ENCODE peak calls at places on chromosomes 11 and 22, in five cellular contexts. I, B, X, T and C are unnamed samples.

GRCh38 chr11:34345991-34346480 is 11.8 kb downstream of the ABTB2 start:
- DNase-seq in I (no peak), B (peak), X (no peak), T (no peak), C (no peak)

GRCh38 chr22:27108425-27109114 is 451.2 kb downstream of the MIAT start:
- DNase-seq in I (no peak), B (no peak), X (no peak), T (no peak), C (peak)

GRCh38 chr22:50302041-50302541 is 5.4 kb downstream of the PLXNB2 start:
- DNase-seq in I (no peak), B (peak), X (peak), T (no peak), C (no peak)

GRCh38 chr22:32800158-32800557 is 1.3 kb upstream of the TIMP3 start:
- DNase-seq in I (no peak), B (no peak), X (no peak), T (no peak), C (no peak)

GRCh38 chr22:26065847-26066246 is 103.4 kb upstream of the SEZ6L start:
- DNase-seq in I (no peak), B (no peak), X (no peak), T (no peak), C (peak)

GRCh38 chr22:50678651-50679521 is 6.3 kb downstream of the SHANK3 start:
- DNase-seq in I (no peak), B (no peak), X (no peak), T (no peak), C (no peak)

GRCh38 chr11:11000546-11001283 is 142.9 kb upstream of the ZBED5 start:
- DNase-seq in I (no peak), B (no peak), X (no peak), T (no peak), C (no peak)

GRCh38 chr11:1280116-1281035 is 29.1 kb downstream of the TOLLIP start:
- DNase-seq in I (no peak), B (no peak), X (no peak), T (no peak), C (no peak)

GRCh38 chr11:63443714-63444113 is 47.3 kb downstream of the PLAAT5 start:
- DNase-seq in I (no peak), B (no peak), X (no peak), T (no peak), C (no peak)

GRCh38 chr11:27688076-27688475 is 12.2 kb downstream of the BDNF start:
- DNase-seq in I (no peak), B (no peak), X (no peak), T (peak), C (peak)

GRCh38 chr22:25823276-25823675 is 81.3 kb downstream of the MYO18B start:
- DNase-seq in I (no peak), B (no peak), X (no peak), T (no peak), C (no peak)

GRCh38 chr11:74570266-74571061 is 21.9 kb upstream of the POLD3 start:
- DNase-seq in I (peak), B (peak), X (peak), T (peak), C (peak)

GRCh38 chr11:119359365-119360229 is 13.1 kb upstream of the MFRP start:
- DNase-seq in I (no peak), B (no peak), X (no peak), T (no peak), C (no peak)

GRCh38 chr22:46457502-46458488 is 79.6 kb downstream of the CELSR1 start:
- DNase-seq in I (no peak), B (peak), X (peak), T (no peak), C (peak)

GRCh38 chr11:27179334-27179733 is 138.7 kb downstream of the BBOX1 start:
- DNase-seq in I (no peak), B (no peak), X (no peak), T (no peak), C (no peak)

GRCh38 chr11:109073032-109073822 is 348.8 kb upstream of the C11orf87 start:
- DNase-seq in I (no peak), B (no peak), X (no peak), T (no peak), C (no peak)

GRCh38 chr11:129249351-129249750 is 57.2 kb upstream of the ARHGAP32 start:
- DNase-seq in I (no peak), B (peak), X (peak), T (no peak), C (no peak)

GRCh38 chr22:29914165-29914564 is 31.2 kb downstream of the MTMR3 start:
- DNase-seq in I (no peak), B (peak), X (peak), T (no peak), C (peak)

GRCh38 chr22:22811016-22812009 is 76.3 kb upstream of the IGLL5 start:
- DNase-seq in I (no peak), B (no peak), X (no peak), T (no peak), C (no peak)

GRCh38 chr11:5690216-5690615 is 626 bp downstream of the TRIM22 start:
- DNase-seq in I (no peak), B (peak), X (peak), T (no peak), C (peak)

GRCh38 chr11:20004856-20005255 is 155.4 kb downstream of the DBX1 start:
- DNase-seq in I (no peak), B (no peak), X (no peak), T (no peak), C (no peak)

GRCh38 chr22:27573280-27573711 is 228.3 kb downstream of the MN1 start:
- DNase-seq in I (peak), B (no peak), X (no peak), T (no peak), C (no peak)

GRCh38 chr22:22593964-22594656 is 35.0 kb upstream of the PRAME start:
- DNase-seq in I (peak), B (peak), X (peak), T (peak), C (peak)

GRCh38 chr22:46545041-46545796 is 7.8 kb upstream of the CELSR1 start:
- DNase-seq in I (no peak), B (peak), X (peak), T (no peak), C (no peak)

GRCh38 chr11:3822312-3822711 is 14.0 kb downstream of the PGAP2 start:
- DNase-seq in I (no peak), B (no peak), X (no peak), T (no peak), C (no peak)
- H2BK15ac ChIP-seq in I (no peak), B (no peak), X (no peak), T (no peak), C (no peak)

GRCh38 chr11:42244376-42244775 is 784.9 kb upstream of the LRRC4C start:
- DNase-seq in I (no peak), B (no peak), X (no peak), T (no peak), C (peak)
- H3K4me3 ChIP-seq in I (no peak), B (no peak), X (no peak), T (no peak), C (no peak)

DNA sequence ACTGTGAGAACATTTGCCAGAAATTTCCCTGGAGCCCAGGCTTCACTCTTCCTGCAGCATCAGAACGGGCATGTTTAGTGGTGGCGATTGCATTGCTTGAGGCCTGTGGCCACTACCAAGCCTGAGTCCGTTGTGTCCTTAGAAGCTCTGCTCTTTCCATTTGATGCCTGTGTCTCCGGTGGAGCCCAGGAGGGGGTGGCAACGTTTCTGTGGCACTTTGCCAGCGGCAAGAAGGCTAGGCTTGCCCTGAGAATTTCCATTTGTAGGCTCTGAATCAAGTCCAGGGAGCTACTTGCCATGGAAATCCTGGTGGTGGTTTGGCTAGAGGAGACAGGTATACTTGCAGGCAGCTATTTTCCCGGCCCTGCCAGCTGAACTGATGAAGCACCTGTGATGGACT is 47.1 kb downstream of the ADAMTS8 start:
- DNase-seq in I (no peak), B (no peak), X (no peak), T (no peak), C (peak)
- H2BK15ac ChIP-seq in I (no peak), B (no peak), X (no peak), T (peak), C (no peak)

GRCh38 chr11:12043959-12044772 is 35.7 kb upstream of the DKK3 start:
- DNase-seq in I (peak), B (peak), X (peak), T (peak), C (peak)
- H3K4me3 ChIP-seq in I (no peak), B (peak), X (no peak), T (no peak), C (no peak)

DNA sequence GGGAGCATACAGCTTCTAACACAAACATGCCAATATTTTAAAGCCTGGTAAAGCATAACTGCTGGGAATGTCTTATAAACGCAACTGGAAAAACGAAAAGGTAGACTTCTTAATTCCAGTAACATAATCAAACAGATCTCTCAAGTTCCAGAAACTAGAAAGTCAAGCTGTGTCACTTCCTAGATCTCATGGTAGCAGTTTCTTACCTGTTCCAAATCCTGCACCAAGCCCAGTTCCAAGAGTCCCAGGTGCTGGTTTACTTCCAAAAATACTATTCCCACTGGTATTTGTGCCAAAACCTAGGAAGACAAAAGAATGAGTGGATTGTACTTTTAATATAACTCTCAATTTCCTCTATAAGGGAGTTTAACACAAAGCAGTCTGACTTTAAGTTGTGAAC is 44.2 kb downstream of the NUP98 start:
- DNase-seq in I (no peak), B (no peak), X (no peak), T (no peak), C (no peak)
- H2BK15ac ChIP-seq in I (no peak), B (no peak), X (no peak), T (no peak), C (no peak)